ENCODE peak calls at places on chromosomes 12 and 14, in eight cellular contexts. A is ACHN; L is progenitor cell of endocrine pancreas; E is RPMI7951; Q is activated T-helper 1 cell treated with Interleukin-2 at 50 U/mL for 16 hours; U is T-cell; F is sigmoid colon; V is stimulated activated CD4-positive, alpha-beta T cell treated with anti-CD3 and anti-CD28 coated beads, Interleukin-1b, Interleukin-23, amount 100 ng/mL, for 24 hours. R is an unnamed sample.

GRCh38 chr12:50188280-50188781 is 21.2 kb upstream of the CERS5 start:
- DNase-seq in Q (no peak), E (no peak), F (peak), V (no peak), L (no peak), U (no peak), A (no peak), R (no peak)

GRCh38 chr12:56425940-56426438 is 23.2 kb downstream of the TIMELESS start:
- DNase-seq in F (no peak), V (no peak), E (no peak), U (no peak), Q (no peak), A (no peak), L (no peak), R (no peak)

GRCh38 chr12:98416845-98417244 is 98.5 kb upstream of the TMPO start:
- DNase-seq in Q (no peak), A (peak), F (no peak), V (no peak), U (no peak), L (no peak), E (peak), R (no peak)

GRCh38 chr14:89270439-89271227 is 146.4 kb downstream of the FOXN3 start:
- DNase-seq in E (no peak), L (no peak), A (no peak), U (no peak), Q (no peak), F (no peak), V (no peak), R (no peak)

GRCh38 chr14:65230287-65230728 is 128.0 kb upstream of the MAX start:
- DNase-seq in F (peak), A (no peak), E (no peak), V (no peak), U (no peak), Q (no peak), L (no peak), R (no peak)

GRCh38 chr12:62919827-62920226 is 15.1 kb downstream of the PPM1H start:
- DNase-seq in V (no peak), Q (no peak), F (no peak), A (peak), E (peak), U (no peak), L (no peak), R (no peak)

GRCh38 chr12:112676526-112676925 is 115.0 kb upstream of the RPH3A start:
- DNase-seq in U (no peak), Q (no peak), V (no peak), A (no peak), E (no peak), F (no peak), L (no peak), R (no peak)

GRCh38 chr12:12807970-12808702 is 5.0 kb upstream of the DDX47 start:
- DNase-seq in U (peak), L (no peak), F (peak), Q (peak), V (no peak), E (no peak), A (no peak), R (peak)

GRCh38 chr12:77049767-77050353 is 15.5 kb downstream of the E2F7 start:
- DNase-seq in L (no peak), E (peak), Q (no peak), A (peak), U (no peak), F (no peak), V (no peak), R (no peak)

GRCh38 chr14:100199240-100199860 is 39.6 kb upstream of the YY1 start:
- DNase-seq in Q (no peak), L (no peak), A (no peak), U (no peak), V (no peak), F (no peak), E (no peak), R (no peak)

GRCh38 chr12:69497308-69498026 is 27.3 kb downstream of the FRS2 start:
- DNase-seq in E (peak), F (no peak), L (no peak), A (peak), Q (no peak), U (no peak), V (no peak), R (no peak)

GRCh38 chr14:56875104-56875675 is 64.9 kb upstream of the OTX2 start:
- DNase-seq in E (no peak), F (no peak), V (no peak), Q (no peak), A (no peak), U (no peak), L (no peak), R (no peak)

GRCh38 chr14:81068384-81068783 is 113.0 kb downstream of the TSHR start:
- DNase-seq in Q (no peak), L (no peak), F (no peak), V (no peak), E (no peak), A (no peak), U (no peak), R (no peak)

GRCh38 chr12:11171953-11172675 is 1.1 kb downstream of the SMIM10L1 start:
- DNase-seq in A (peak), F (no peak), V (no peak), U (no peak), L (no peak), E (peak), Q (no peak), R (no peak)

GRCh38 chr14:36817071-36817930 is 155.6 kb downstream of the PAX9 start:
- DNase-seq in V (no peak), L (no peak), Q (no peak), F (no peak), E (no peak), U (no peak), A (no peak), R (no peak)

GRCh38 chr12:111635524-111635923 is 36.4 kb upstream of the ATXN2 start:
- DNase-seq in E (no peak), L (no peak), F (no peak), V (no peak), Q (no peak), A (no peak), U (no peak), R (no peak)

GRCh38 chr12:63440063-63440462 is 228.2 kb downstream of the DPY19L2 start:
- DNase-seq in A (no peak), F (no peak), V (no peak), Q (no peak), U (no peak), L (no peak), E (no peak), R (no peak)

GRCh38 chr12:4579305-4580097 is 17.5 kb downstream of the DYRK4 start:
- DNase-seq in Q (no peak), L (no peak), A (peak), F (no peak), V (no peak), U (no peak), E (peak), R (no peak)

GRCh38 chr14:100042328-100042727 is 22.9 kb upstream of the EVL start:
- DNase-seq in F (no peak), L (no peak), V (no peak), Q (no peak), A (no peak), E (no peak), U (no peak), R (no peak)

GRCh38 chr14:54474232-54474793 is 14.5 kb downstream of the GMFB start:
- DNase-seq in F (no peak), V (no peak), E (no peak), L (no peak), A (no peak), Q (no peak), U (no peak), R (no peak)

GRCh38 chr12:112977641-112978040 is 678 bp upstream of the OAS2 start:
- DNase-seq in V (no peak), F (no peak), A (no peak), L (no peak), Q (no peak), U (peak), E (peak), R (no peak)

GRCh38 chr14:90398841-90399540 is 2.2 kb downstream of the CALM1 start:
- DNase-seq in U (no peak), Q (no peak), E (no peak), F (no peak), L (no peak), V (no peak), A (no peak), R (no peak)

R was measured in natural killer cell.